ENCODE peak calls at places on chromosome 10, in four cellular contexts. Q, K, E and C are unnamed samples.

GRCh38 chr10:107098326-107098725 is 66.2 kb downstream of the SORCS1 start:
- DNase-seq in Q (no peak), K (no peak), E (no peak), C (no peak)

GRCh38 chr10:24920907-24921881 is 31.2 kb downstream of the PRTFDC1 start:
- DNase-seq in Q (peak), K (peak), E (peak), C (no peak)

GRCh38 chr10:44427479-44427878 is 42.6 kb upstream of the CXCL12 start:
- DNase-seq in Q (no peak), K (no peak), E (no peak), C (no peak)

GRCh38 chr10:12875100-12875499 is 126.4 kb downstream of the CCDC3 start:
- DNase-seq in Q (no peak), K (no peak), E (peak), C (no peak)

GRCh38 chr10:86755740-86756510 is 494 bp upstream of the BMPR1A start:
- DNase-seq in Q (peak), K (peak), E (peak), C (peak)

GRCh38 chr10:20100157-20100556 is 283.9 kb downstream of the PLXDC2 start:
- DNase-seq in Q (no peak), K (no peak), E (no peak), C (no peak)

GRCh38 chr10:58567652-58568051 is 55.0 kb downstream of the BICC1 start:
- DNase-seq in Q (no peak), K (no peak), E (no peak), C (no peak)

GRCh38 chr10:119805702-119806230 is 66.9 kb downstream of the MCMBP start:
- DNase-seq in Q (no peak), K (no peak), E (no peak), C (no peak)

GRCh38 chr10:63434866-63435854 is 30.6 kb downstream of the JMJD1C start:
- DNase-seq in Q (no peak), K (no peak), E (no peak), C (no peak)

GRCh38 chr10:89296227-89296648 is 5.6 kb upstream of the IFIT2 start:
- DNase-seq in Q (no peak), K (peak), E (no peak), C (no peak)

GRCh38 chr10:75585294-75585693 is 153.9 kb downstream of the LRMDA start:
- DNase-seq in Q (no peak), K (no peak), E (no peak), C (no peak)

GRCh38 chr10:92124524-92125168 is 166.2 kb downstream of the CPEB3 start:
- DNase-seq in Q (no peak), K (peak), E (no peak), C (no peak)

GRCh38 chr10:96512997-96513685 is 585 bp downstream of the TLL2 start:
- DNase-seq in Q (peak), K (no peak), E (no peak), C (no peak)

GRCh38 chr10:62306663-62307062 is 38.0 kb upstream of the RTKN2 start:
- DNase-seq in Q (no peak), K (no peak), E (no peak), C (no peak)

GRCh38 chr10:44325157-44325556 is 59.7 kb downstream of the CXCL12 start:
- DNase-seq in Q (peak), K (no peak), E (no peak), C (no peak)

GRCh38 chr10:55966131-55966530 is 394.9 kb downstream of the ZWINT start:
- DNase-seq in Q (no peak), K (no peak), E (no peak), C (no peak)

GRCh38 chr10:4431114-4431862 is 394.7 kb upstream of the AKR1E2 start:
- DNase-seq in Q (no peak), K (no peak), E (no peak), C (no peak)

GRCh38 chr10:52703898-52704297 is 68.7 kb downstream of the MBL2 start:
- DNase-seq in Q (no peak), K (no peak), E (no peak), C (no peak)

GRCh38 chr10:51010977-51011376 is 63.3 kb upstream of the PRKG1 start:
- DNase-seq in Q (no peak), K (no peak), E (no peak), C (no peak)

GRCh38 chr10:61882621-61883375 is 18.7 kb upstream of the ARID5B start:
- DNase-seq in Q (no peak), K (no peak), E (no peak), C (no peak)

GRCh38 chr10:17981766-17982380 is 30.2 kb downstream of the SLC39A12 start:
- DNase-seq in Q (no peak), K (no peak), E (no peak), C (no peak)

GRCh38 chr10:96842896-96843723 is 11.0 kb downstream of the LCOR start:
- DNase-seq in Q (no peak), K (no peak), E (no peak), C (no peak)

GRCh38 chr10:86259901-86260562 is 106.6 kb downstream of the GRID1 start:
- DNase-seq in Q (no peak), K (no peak), E (no peak), C (no peak)

GRCh38 chr10:60086421-60086820 is 180.1 kb upstream of the CCDC6 start:
- DNase-seq in Q (no peak), K (no peak), E (no peak), C (no peak)

GRCh38 chr10:110859947-110860376 is 11.8 kb upstream of the PDCD4 start:
- DNase-seq in Q (peak), K (peak), E (no peak), C (no peak)

GRCh38 chr10:16996530-16996964 is 133.1 kb downstream of the CUBN start:
- DNase-seq in Q (no peak), K (no peak), E (no peak), C (no peak)

GRCh38 chr10:16942361-16943078 is 125.3 kb upstream of the RSU1 start:
- DNase-seq in Q (no peak), K (no peak), E (no peak), C (no peak)

GRCh38 chr10:96034625-96035024 is 8.8 kb upstream of the CCNJ start:
- DNase-seq in Q (no peak), K (no peak), E (no peak), C (no peak)

GRCh38 chr10:86295791-86296190 is 70.8 kb downstream of the GRID1 start:
- DNase-seq in Q (peak), K (no peak), E (no peak), C (no peak)

GRCh38 chr10:91610444-91610843 is 22.4 kb downstream of the PPP1R3C start:
- DNase-seq in Q (no peak), K (no peak), E (no peak), C (no peak)

GRCh38 chr10:89171996-89172395 is 35.1 kb downstream of the CH25H start:
- DNase-seq in Q (no peak), K (no peak), E (no peak), C (no peak)

GRCh38 chr10:51666476-51666875 is 32.9 kb downstream of the CSTF2T start:
- DNase-seq in Q (no peak), K (no peak), E (no peak), C (no peak)

GRCh38 chr10:50917486-50917885 is 32.1 kb upstream of the A1CF start:
- DNase-seq in Q (no peak), K (no peak), E (no peak), C (no peak)

GRCh38 chr10:124174673-124175645 is 81.6 kb upstream of the CHST15 start:
- DNase-seq in Q (no peak), K (no peak), E (no peak), C (no peak)

GRCh38 chr10:4018054-4018511 is 233.1 kb upstream of the KLF6 start:
- DNase-seq in Q (no peak), K (no peak), E (no peak), C (no peak)

GRCh38 chr10:30434273-30435067 is 486 bp downstream of the MAP3K8 start:
- DNase-seq in Q (peak), K (peak), E (peak), C (peak)

GRCh38 chr10:133158756-133159610 is 1.0 kb upstream of the KNDC1 start:
- DNase-seq in Q (peak), K (no peak), E (peak), C (peak)

DNA sequence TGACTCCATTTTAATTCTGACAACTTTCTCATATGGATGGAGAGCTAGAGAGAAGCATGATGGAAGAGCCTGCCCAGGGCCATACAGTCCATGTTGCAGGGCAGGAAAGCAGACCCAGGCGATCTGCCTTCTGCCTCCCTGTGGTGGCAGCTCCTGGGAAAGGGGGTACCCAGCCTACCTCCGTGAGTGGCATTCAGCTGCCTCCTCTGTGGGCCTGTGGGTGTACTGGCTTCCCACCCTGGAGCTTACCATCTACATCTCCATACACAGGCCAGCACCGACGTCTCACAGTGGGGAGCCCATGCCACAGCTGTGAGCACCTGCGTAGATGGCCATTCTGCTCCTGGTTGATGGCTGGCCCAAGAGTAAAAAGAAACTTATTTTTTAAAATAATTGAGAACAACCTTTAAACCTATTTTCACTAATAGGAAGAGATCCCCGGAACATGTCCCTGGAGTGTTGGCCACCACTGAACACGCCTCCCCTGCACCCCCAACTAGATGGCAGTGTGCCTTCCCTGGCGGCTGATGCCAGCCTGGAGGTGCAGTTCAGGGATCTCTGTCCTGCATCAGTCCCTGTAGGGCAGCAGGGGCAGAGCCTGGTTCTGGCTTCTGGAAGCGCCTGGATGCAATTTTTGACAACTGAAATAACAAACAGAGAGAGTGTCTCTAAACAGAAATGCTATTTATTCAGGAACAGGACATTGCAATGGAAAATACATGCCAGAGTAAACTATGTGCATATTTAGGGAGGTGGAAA is 18.1 kb downstream of the ANTXRL start:
- DNase-seq in Q (no peak), K (no peak), E (no peak), C (no peak)
- TF ChIP-seq CTCF in Q (no peak), K (no peak), E (no peak), C (no peak)

DNA sequence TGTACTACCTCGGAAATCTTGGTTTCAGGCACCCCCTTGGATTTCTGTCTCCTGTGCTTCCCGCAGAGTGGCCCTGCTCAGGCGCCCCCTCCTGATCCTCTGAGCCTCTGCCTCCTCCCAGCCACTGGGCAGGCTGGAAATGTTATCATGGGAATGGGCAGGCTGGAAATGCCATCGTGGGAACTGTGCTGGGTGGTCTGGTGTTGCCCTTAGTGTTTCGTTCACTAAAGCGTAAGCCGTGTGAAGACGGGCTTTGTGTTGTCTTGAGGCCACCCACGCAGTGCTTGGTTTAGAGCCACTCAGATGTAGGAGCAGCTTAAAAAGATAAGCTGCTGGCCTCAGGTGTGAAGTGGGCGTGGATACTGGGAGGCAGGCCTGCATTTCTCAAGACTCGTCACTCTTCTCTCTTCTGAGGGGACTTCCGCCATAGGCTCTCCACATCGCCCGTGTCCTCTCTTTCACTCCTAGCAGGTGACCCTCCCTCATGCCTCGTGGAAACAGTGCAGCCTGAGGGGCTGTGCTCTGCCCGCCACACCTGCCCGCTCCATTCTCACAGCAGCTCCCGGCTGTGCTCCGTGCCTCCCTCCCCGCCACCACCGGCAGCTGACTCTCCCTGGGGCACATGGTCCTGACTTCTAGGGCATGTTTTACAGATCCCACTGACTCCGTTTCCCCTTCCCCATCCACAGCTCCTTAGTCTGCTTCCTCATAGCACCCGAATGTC is 28.5 kb downstream of the PPP2R2D start:
- DNase-seq in Q (no peak), K (no peak), E (no peak), C (no peak)
- TF ChIP-seq CTCF in Q (no peak), K (no peak), E (no peak), C (no peak)

DNA sequence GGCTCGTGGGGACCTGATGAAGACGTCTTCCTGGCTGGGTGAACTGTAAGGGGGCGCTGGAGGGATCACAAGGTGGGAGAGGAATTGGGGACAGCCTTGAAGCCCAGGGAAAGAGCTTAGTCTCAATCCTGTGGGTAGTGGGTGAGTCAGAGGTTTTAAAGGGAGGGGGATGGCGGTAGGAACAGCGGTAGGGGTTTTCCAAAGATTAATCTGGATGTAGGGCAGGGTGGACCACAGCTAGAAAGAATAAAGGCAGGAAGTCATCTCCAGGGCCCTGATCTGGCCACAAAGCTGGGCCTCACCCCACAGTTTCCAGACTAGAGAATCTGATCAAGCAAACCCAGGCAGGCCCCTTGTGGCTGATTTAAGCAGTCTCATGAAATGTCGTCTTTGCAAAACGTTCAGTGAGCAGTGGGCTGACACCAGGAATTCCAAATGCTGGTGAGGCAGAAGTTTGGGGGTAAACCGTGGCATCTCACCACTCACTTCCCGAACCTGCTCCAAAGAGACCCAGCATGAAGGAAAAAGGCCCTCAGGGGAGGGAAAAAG is 65.3 kb downstream of the CALML3 start:
- DNase-seq in Q (no peak), K (no peak), E (no peak), C (no peak)
- TF ChIP-seq CTCF in Q (no peak), K (peak), E (no peak), C (no peak)

GRCh38 chr10:23047201-23048050 is 48.0 kb upstream of the MSRB2 start:
- DNase-seq in Q (no peak), K (no peak), E (no peak), C (no peak)
- TF ChIP-seq CTCF in Q (no peak), K (no peak), E (no peak), C (no peak)

GRCh38 chr10:113679463-113680171 is at the start of gene CASP7:
- DNase-seq in Q (peak), K (no peak), E (peak), C (peak)
- TF ChIP-seq CTCF in Q (no peak), K (no peak), E (no peak), C (no peak)

DNA sequence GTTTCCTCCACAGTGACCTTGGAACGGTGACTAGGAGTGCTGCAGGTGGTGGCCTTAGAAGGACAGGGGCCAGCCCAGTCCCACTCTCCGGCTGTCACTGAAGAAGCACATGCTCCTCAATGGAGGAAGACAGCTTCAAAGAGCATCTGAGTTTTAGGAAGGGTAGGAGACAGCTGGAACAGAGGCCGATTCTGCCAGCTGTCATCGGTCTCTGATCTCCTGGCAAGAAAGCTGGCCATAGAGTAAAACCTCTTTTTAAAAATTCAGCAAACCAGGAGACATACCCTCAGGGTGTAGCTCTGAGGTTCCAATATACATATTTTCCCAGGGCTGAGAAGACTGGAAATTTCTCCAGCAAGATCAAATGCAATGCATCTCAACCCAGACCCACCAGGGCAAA is 55.9 kb downstream of the KCNMA1 start:
- DNase-seq in Q (no peak), K (no peak), E (no peak), C (no peak)
- TF ChIP-seq CTCF in Q (no peak), K (no peak), E (no peak), C (no peak)

GRCh38 chr10:101749511-101750016 is 26.4 kb downstream of the FGF8 start:
- DNase-seq in Q (no peak), K (no peak), E (no peak), C (no peak)

GRCh38 chr10:101745074-101745690 is 30.7 kb downstream of the FGF8 start:
- DNase-seq in Q (no peak), K (no peak), E (no peak), C (no peak)

GRCh38 chr10:101752241-101752640 is 23.7 kb downstream of the FGF8 start:
- DNase-seq in Q (no peak), K (no peak), E (no peak), C (no peak)

GRCh38 chr10:101748496-101748895 is 27.4 kb downstream of the FGF8 start:
- DNase-seq in Q (no peak), K (no peak), E (no peak), C (no peak)

GRCh38 chr10:101749033-101749432 is 26.9 kb downstream of the FGF8 start:
- DNase-seq in Q (no peak), K (no peak), E (no peak), C (no peak)
- TF ChIP-seq CTCF in Q (no peak), K (no peak), E (no peak), C (no peak)

GRCh38 chr10:103659674-103660363 is 166.3 kb downstream of the NEURL1 start:
- DNase-seq in Q (peak), K (no peak), E (peak), C (peak)
- TF ChIP-seq CTCF in Q (peak), K (peak), E (no peak), C (no peak)

GRCh38 chr10:32055478-32056135 is 618 bp downstream of the KIF5B start:
- DNase-seq in Q (peak), K (no peak), E (peak), C (peak)
- TF ChIP-seq CTCF in Q (no peak), K (peak), E (peak), C (no peak)

DNA sequence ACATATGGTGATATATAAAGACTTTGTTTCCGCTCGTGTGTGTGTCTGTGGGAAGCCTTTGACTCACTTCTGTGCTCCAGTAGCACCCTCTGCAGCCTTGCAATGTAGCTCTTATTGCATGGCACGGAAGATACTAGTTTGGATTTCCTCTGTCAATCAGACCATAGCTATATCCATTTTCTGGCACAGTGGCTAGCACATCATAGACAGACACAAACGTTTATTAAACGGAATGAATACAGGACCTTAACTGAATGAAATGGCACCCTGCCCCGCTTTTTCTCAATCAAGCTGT is 124.0 kb upstream of the PTPN20 start:
- DNase-seq in Q (peak), K (no peak), E (no peak), C (no peak)
- TF ChIP-seq CTCF in Q (no peak), K (peak), E (no peak), C (no peak)